ENCODE peak calls at places on chromosomes 5 and 9, in five cellular contexts. One of them, this sample, is unnamed.

GRCh38 chr5:163917741-163918140 is 412.3 kb downstream of the MAT2B start:
- DNase-seq in GM12864: no peak
- DNase-seq in prostate gland: no peak
- DNase-seq in heart left ventricle: no peak
- DNase-seq in tibial artery: no peak
- DNase-seq in this sample: no peak

GRCh38 chr9:16309350-16310271 is 560.9 kb downstream of the BNC2 start:
- DNase-seq in GM12864: no peak
- DNase-seq in prostate gland: no peak
- DNase-seq in heart left ventricle: peak
- DNase-seq in tibial artery: peak
- DNase-seq in this sample: no peak

GRCh38 chr9:32899181-32899580 is 102.2 kb downstream of the APTX start:
- DNase-seq in GM12864: no peak
- DNase-seq in prostate gland: no peak
- DNase-seq in heart left ventricle: no peak
- DNase-seq in tibial artery: no peak
- DNase-seq in this sample: no peak

GRCh38 chr9:99105152-99106043 is 485 bp downstream of the TGFBR1 start:
- DNase-seq in GM12864: no peak
- DNase-seq in prostate gland: peak
- DNase-seq in heart left ventricle: peak
- DNase-seq in tibial artery: peak
- DNase-seq in this sample: peak

GRCh38 chr9:76161103-76161502 is 233.1 kb downstream of the RFK start:
- DNase-seq in GM12864: no peak
- DNase-seq in prostate gland: no peak
- DNase-seq in heart left ventricle: no peak
- DNase-seq in tibial artery: no peak
- DNase-seq in this sample: no peak

GRCh38 chr9:81191222-81191621 is 498.1 kb downstream of the TLE1 start:
- DNase-seq in GM12864: no peak
- DNase-seq in prostate gland: no peak
- DNase-seq in heart left ventricle: no peak
- DNase-seq in tibial artery: no peak
- DNase-seq in this sample: no peak

GRCh38 chr9:4855861-4856260 is 63.1 kb downstream of the RCL1 start:
- DNase-seq in GM12864: no peak
- DNase-seq in prostate gland: no peak
- DNase-seq in heart left ventricle: no peak
- DNase-seq in tibial artery: peak
- DNase-seq in this sample: no peak

GRCh38 chr9:5644522-5644921 is 15.6 kb downstream of the RIC1 start:
- DNase-seq in GM12864: no peak
- DNase-seq in prostate gland: no peak
- DNase-seq in heart left ventricle: no peak
- DNase-seq in tibial artery: no peak
- DNase-seq in this sample: no peak

GRCh38 chr9:127788337-127789011 is 2.6 kb downstream of the CDK9 start:
- DNase-seq in GM12864: no peak
- DNase-seq in prostate gland: no peak
- DNase-seq in heart left ventricle: no peak
- DNase-seq in tibial artery: no peak
- DNase-seq in this sample: no peak

GRCh38 chr5:57566914-57567313 is 84.3 kb upstream of the ACTBL2 start:
- DNase-seq in GM12864: no peak
- DNase-seq in prostate gland: no peak
- DNase-seq in heart left ventricle: no peak
- DNase-seq in tibial artery: no peak
- DNase-seq in this sample: no peak

GRCh38 chr9:106486685-106487084 is 376.3 kb upstream of the ZNF462 start:
- DNase-seq in GM12864: no peak
- DNase-seq in prostate gland: no peak
- DNase-seq in heart left ventricle: no peak
- DNase-seq in tibial artery: no peak
- DNase-seq in this sample: no peak

GRCh38 chr9:89249001-89249400 is 62.0 kb upstream of the CKS2 start:
- DNase-seq in GM12864: no peak
- DNase-seq in prostate gland: no peak
- DNase-seq in heart left ventricle: no peak
- DNase-seq in tibial artery: no peak
- DNase-seq in this sample: no peak

GRCh38 chr9:131395027-131395744 is 1.3 kb downstream of the PRRC2B start:
- DNase-seq in GM12864: no peak
- DNase-seq in prostate gland: peak
- DNase-seq in heart left ventricle: no peak
- DNase-seq in tibial artery: no peak
- DNase-seq in this sample: peak

GRCh38 chr9:76620586-76620985 is 143.7 kb upstream of the PCA3 start:
- DNase-seq in GM12864: no peak
- DNase-seq in prostate gland: no peak
- DNase-seq in heart left ventricle: no peak
- DNase-seq in tibial artery: no peak
- DNase-seq in this sample: no peak

GRCh38 chr9:129703121-129703520 is 37.7 kb downstream of the PRRX2 start:
- DNase-seq in GM12864: no peak
- DNase-seq in prostate gland: no peak
- DNase-seq in heart left ventricle: no peak
- DNase-seq in tibial artery: no peak
- DNase-seq in this sample: no peak

GRCh38 chr9:88056876-88057275 is 81.4 kb downstream of the SPATA31C2 start:
- DNase-seq in GM12864: no peak
- DNase-seq in prostate gland: no peak
- DNase-seq in heart left ventricle: no peak
- DNase-seq in tibial artery: no peak
- DNase-seq in this sample: no peak

GRCh38 chr5:169548315-169548714 is 35.3 kb upstream of the SPDL1 start:
- DNase-seq in GM12864: no peak
- DNase-seq in prostate gland: peak
- DNase-seq in heart left ventricle: no peak
- DNase-seq in tibial artery: no peak
- DNase-seq in this sample: no peak

GRCh38 chr5:38340961-38341500 is 82.7 kb downstream of the EGFLAM start:
- DNase-seq in GM12864: no peak
- DNase-seq in prostate gland: no peak
- DNase-seq in heart left ventricle: no peak
- DNase-seq in tibial artery: no peak
- DNase-seq in this sample: no peak

GRCh38 chr9:96152550-96152949 is 149.4 kb downstream of the HSD17B3 start:
- DNase-seq in GM12864: no peak
- DNase-seq in prostate gland: no peak
- DNase-seq in heart left ventricle: no peak
- DNase-seq in tibial artery: no peak
- DNase-seq in this sample: no peak

GRCh38 chr5:125661584-125661983 is 761.6 kb upstream of the GRAMD2B start:
- DNase-seq in GM12864: no peak
- DNase-seq in prostate gland: no peak
- DNase-seq in heart left ventricle: no peak
- DNase-seq in tibial artery: no peak
- DNase-seq in this sample: no peak

GRCh38 chr9:17025281-17025680 is 109.6 kb upstream of the CNTLN start:
- DNase-seq in GM12864: no peak
- DNase-seq in prostate gland: no peak
- DNase-seq in heart left ventricle: no peak
- DNase-seq in tibial artery: no peak
- DNase-seq in this sample: no peak

GRCh38 chr9:97518909-97519307 is 17.4 kb downstream of the TMOD1 start:
- DNase-seq in GM12864: no peak
- DNase-seq in prostate gland: peak
- DNase-seq in heart left ventricle: no peak
- DNase-seq in tibial artery: peak
- DNase-seq in this sample: no peak

GRCh38 chr5:43019615-43020293 is 20.4 kb downstream of the ANXA2R start:
- DNase-seq in GM12864: peak
- DNase-seq in prostate gland: peak
- DNase-seq in heart left ventricle: no peak
- DNase-seq in tibial artery: no peak
- DNase-seq in this sample: peak

GRCh38 chr5:10524376-10525123 is 39.3 kb upstream of the ANKRD33B start:
- DNase-seq in GM12864: no peak
- DNase-seq in prostate gland: no peak
- DNase-seq in heart left ventricle: no peak
- DNase-seq in tibial artery: no peak
- DNase-seq in this sample: no peak

GRCh38 chr5:140764177-140765020 is 21.5 kb upstream of the PCDHA1 start:
- DNase-seq in GM12864: no peak
- DNase-seq in prostate gland: no peak
- DNase-seq in heart left ventricle: no peak
- DNase-seq in tibial artery: no peak
- DNase-seq in this sample: no peak

GRCh38 chr9:135330307-135330631 is 149.3 kb upstream of the PPP1R26 start:
- DNase-seq in GM12864: no peak
- DNase-seq in prostate gland: no peak
- DNase-seq in heart left ventricle: no peak
- DNase-seq in tibial artery: no peak
- DNase-seq in this sample: no peak

GRCh38 chr9:34375901-34376595 is 650 bp downstream of the MYORG start:
- DNase-seq in GM12864: no peak
- DNase-seq in prostate gland: no peak
- DNase-seq in heart left ventricle: peak
- DNase-seq in tibial artery: peak
- DNase-seq in this sample: peak
- TF ChIP-seq CTCF in GM12864: peak
- TF ChIP-seq CTCF in prostate gland: peak
- TF ChIP-seq CTCF in heart left ventricle: peak
- TF ChIP-seq CTCF in tibial artery: no peak
- TF ChIP-seq CTCF in this sample: no peak

GRCh38 chr5:170892201-170892600 is 30.4 kb downstream of the RANBP17 start:
- DNase-seq in GM12864: no peak
- DNase-seq in prostate gland: no peak
- DNase-seq in heart left ventricle: no peak
- DNase-seq in tibial artery: no peak
- DNase-seq in this sample: no peak

GRCh38 chr5:170896779-170897178 is 35.0 kb downstream of the RANBP17 start:
- DNase-seq in GM12864: no peak
- DNase-seq in prostate gland: no peak
- DNase-seq in heart left ventricle: no peak
- DNase-seq in tibial artery: no peak
- DNase-seq in this sample: peak
- TF ChIP-seq CTCF in GM12864: peak
- TF ChIP-seq CTCF in prostate gland: no peak
- TF ChIP-seq CTCF in heart left ventricle: peak
- TF ChIP-seq CTCF in tibial artery: no peak
- TF ChIP-seq CTCF in this sample: peak

GRCh38 chr5:66436721-66437120 is 159.5 kb upstream of the MAST4 start:
- DNase-seq in GM12864: no peak
- DNase-seq in prostate gland: no peak
- DNase-seq in heart left ventricle: no peak
- DNase-seq in tibial artery: no peak
- DNase-seq in this sample: no peak
- TF ChIP-seq CTCF in GM12864: peak
- TF ChIP-seq CTCF in prostate gland: no peak
- TF ChIP-seq CTCF in heart left ventricle: peak
- TF ChIP-seq CTCF in tibial artery: no peak
- TF ChIP-seq CTCF in this sample: peak

DNA sequence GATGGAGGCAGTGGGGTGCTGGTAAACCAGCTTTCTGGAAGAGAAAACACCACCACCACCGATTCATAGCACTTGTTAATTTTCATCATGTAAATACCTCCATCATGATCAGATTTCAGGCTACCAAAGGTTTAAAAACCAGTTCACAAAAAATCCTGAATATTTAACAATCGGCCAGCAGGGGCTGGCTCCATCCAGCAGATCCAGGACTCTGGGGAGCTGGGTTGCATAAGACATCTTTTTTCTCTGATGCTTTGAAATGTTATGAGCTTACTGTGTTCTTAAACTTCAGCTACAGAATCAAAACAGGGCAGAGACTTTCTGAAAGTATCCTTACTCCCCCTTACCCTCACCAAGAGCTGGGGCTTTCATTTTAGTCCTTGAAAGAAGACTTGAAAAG is 14.6 kb upstream of the RNF183 start:
- DNase-seq in GM12864: no peak
- DNase-seq in prostate gland: no peak
- DNase-seq in heart left ventricle: no peak
- DNase-seq in tibial artery: no peak
- DNase-seq in this sample: no peak
- TF ChIP-seq CTCF in GM12864: no peak
- TF ChIP-seq CTCF in prostate gland: no peak
- TF ChIP-seq CTCF in heart left ventricle: peak
- TF ChIP-seq CTCF in tibial artery: peak
- TF ChIP-seq CTCF in this sample: no peak

DNA sequence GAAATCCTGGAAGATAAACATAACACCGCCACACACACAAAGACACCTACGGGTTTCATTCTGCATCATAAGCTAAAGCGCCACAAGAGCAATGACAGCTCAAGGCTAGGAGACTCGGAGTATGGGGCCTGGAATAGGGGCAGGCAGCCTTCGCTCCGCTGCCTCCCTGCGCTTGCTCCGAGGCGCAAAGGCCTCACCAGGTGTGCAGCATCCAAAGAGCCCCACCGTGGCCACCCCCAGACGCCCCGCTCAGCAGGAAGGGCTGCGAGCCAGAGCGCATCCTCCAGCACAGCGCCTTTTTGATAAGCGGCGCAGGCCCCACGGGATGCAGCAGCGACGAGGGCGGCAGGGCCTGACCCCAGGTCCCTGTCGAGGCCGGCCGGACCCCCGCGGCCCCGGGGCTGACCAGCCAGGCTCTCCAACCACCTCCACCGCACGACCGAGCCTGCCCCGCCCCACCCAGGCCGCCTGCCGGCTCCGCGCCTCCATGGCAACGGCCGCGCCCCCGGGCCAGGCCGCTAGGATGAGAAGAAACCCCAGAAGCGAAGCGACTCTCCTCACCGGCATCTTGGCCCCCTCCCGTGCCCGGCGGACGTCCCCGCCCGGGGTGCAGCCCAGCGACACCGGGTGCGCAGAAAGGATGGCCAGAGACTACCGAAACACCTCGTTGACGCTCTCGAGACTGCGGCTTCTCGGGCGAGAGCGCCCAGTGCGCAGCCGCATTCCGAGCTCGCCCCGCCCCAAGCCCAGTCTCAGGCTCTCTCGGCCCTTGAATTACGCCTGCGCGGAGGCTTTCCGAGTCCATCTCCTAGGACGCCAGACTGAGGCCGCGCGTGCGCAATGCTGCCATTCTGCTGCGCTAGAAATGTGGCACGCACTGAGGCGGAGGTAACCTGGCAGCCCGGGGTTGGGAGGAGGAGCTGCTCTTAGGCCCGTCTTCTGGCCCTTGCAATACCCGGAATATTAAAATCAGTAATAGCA is at the start of gene KIF3A:
- DNase-seq in GM12864: peak
- DNase-seq in prostate gland: peak
- DNase-seq in heart left ventricle: peak
- DNase-seq in tibial artery: peak
- DNase-seq in this sample: peak
- TF ChIP-seq CTCF in GM12864: no peak
- TF ChIP-seq CTCF in prostate gland: peak
- TF ChIP-seq CTCF in heart left ventricle: peak
- TF ChIP-seq CTCF in tibial artery: peak
- TF ChIP-seq CTCF in this sample: no peak

This sample was measured in GM10248.